ENCODE peak calls at places on chromosome 11, in five cellular contexts. Z is Right ventricle myocardium inferior; V is left lung; B is sciatic nerve; P is stimulated activated naive B cell treated with anti-CD40 and anti-IgM and Interleukin-4, amounts not matched to agents 10 μg/mL and 1 μg/mL and 100 μg/mL, for 72 hours. R is an unnamed sample.

GRCh38 chr11:64053699-64054098 is 18.0 kb downstream of the FLRT1 start:
- ATAC-seq in B (no peak), V (no peak), P (no peak), Z (no peak), R (no peak)

GRCh38 chr11:43736502-43737193 is 56.1 kb downstream of the HSD17B12 start:
- ATAC-seq in Z (peak), B (peak), P (peak), V (peak), R (no peak)

GRCh38 chr11:1792461-1792860 is 28.7 kb upstream of the CTSD start:
- ATAC-seq in Z (no peak), P (no peak), V (no peak), B (no peak), R (no peak)

GRCh38 chr11:121649798-121650197 is 197.0 kb upstream of the SORL1-AS1 start:
- ATAC-seq in V (no peak), Z (no peak), B (no peak), P (no peak), R (no peak)

GRCh38 chr11:119683783-119684182 is 45.2 kb downstream of the NECTIN1 start:
- ATAC-seq in V (no peak), B (no peak), P (no peak), Z (no peak), R (no peak)

GRCh38 chr11:104339383-104339831 is 175.5 kb upstream of the PDGFD start:
- ATAC-seq in V (no peak), Z (no peak), P (peak), B (no peak), R (no peak)

GRCh38 chr11:57536947-57537654 is at the start of gene SMTNL1:
- ATAC-seq in P (no peak), B (no peak), Z (no peak), V (no peak), R (no peak)

GRCh38 chr11:84580338-84580737 is 1046.8 kb downstream of the DLG2 start:
- ATAC-seq in Z (no peak), P (no peak), V (no peak), B (no peak), R (no peak)

GRCh38 chr11:118212781-118213565 is 11.8 kb downstream of the JAML start:
- ATAC-seq in B (no peak), V (peak), P (no peak), Z (no peak), R (no peak)

GRCh38 chr11:69156673-69157155 is 979 bp downstream of the SMIM38 start:
- ATAC-seq in P (no peak), B (peak), Z (no peak), V (peak), R (peak)

GRCh38 chr11:123833095-123833494 is 26.9 kb upstream of the OR6M1 start:
- ATAC-seq in Z (no peak), P (no peak), B (no peak), V (no peak), R (no peak)

GRCh38 chr11:62889484-62890437 is 9.1 kb downstream of the SLC3A2 start:
- ATAC-seq in P (peak), V (peak), Z (no peak), B (peak), R (peak)

GRCh38 chr11:14041040-14041439 is 78.5 kb downstream of the SPON1 start:
- ATAC-seq in Z (no peak), B (no peak), P (no peak), V (no peak), R (no peak)

GRCh38 chr11:64078294-64078693 is 42.6 kb downstream of the FLRT1 start:
- ATAC-seq in V (no peak), B (no peak), Z (peak), P (no peak), R (no peak)

GRCh38 chr11:47394322-47395224 is 13.8 kb upstream of the SLC39A13 start:
- ATAC-seq in Z (peak), P (peak), B (peak), V (peak), R (peak)

GRCh38 chr11:113806403-113806802 is 26.8 kb downstream of the CLDN25 start:
- ATAC-seq in B (no peak), Z (peak), V (peak), P (peak), R (no peak)

GRCh38 chr11:64379817-64380709 is 21.1 kb downstream of the RPS6KA4 start:
- ATAC-seq in V (no peak), B (no peak), P (no peak), Z (no peak), R (no peak)

GRCh38 chr11:65043881-65044501 is 3.0 kb downstream of the SAC3D1 start:
- ATAC-seq in V (peak), B (no peak), Z (peak), P (no peak), R (no peak)

GRCh38 chr11:2415171-2415570 is 14.6 kb downstream of the TSSC4 start:
- ATAC-seq in V (no peak), B (no peak), P (no peak), Z (no peak), R (no peak)

GRCh38 chr11:72239849-72240460 is 4.0 kb downstream of the PHOX2A start:
- ATAC-seq in V (peak), B (peak), P (peak), Z (peak), R (peak)

GRCh38 chr11:129637473-129637872 is 178.2 kb upstream of the TMEM45B start:
- ATAC-seq in V (no peak), P (no peak), B (no peak), Z (no peak), R (no peak)

GRCh38 chr11:59292611-59293010 is 66.1 kb upstream of the OR5AN1 start:
- ATAC-seq in B (no peak), V (no peak), Z (no peak), P (no peak), R (no peak)

GRCh38 chr11:45655347-45655756 is 10.1 kb downstream of the CHST1 start:
- ATAC-seq in V (peak), B (peak), Z (peak), P (peak), R (peak)

GRCh38 chr11:68164437-68164836 is 43.2 kb upstream of the CHKA start:
- ATAC-seq in V (peak), Z (no peak), B (no peak), P (no peak), R (no peak)

GRCh38 chr11:636511-637332 is at the start of gene DRD4:
- ATAC-seq in B (peak), P (peak), Z (peak), V (peak), R (peak)